ENCODE peak calls at places on chromosomes 16 and 17, in seven cellular contexts. K is NCI-H1930, E is GM03348, B is ELR, V is substantia nigra, L is NCI-H774, O is GM23248. G is an unnamed sample.

GRCh38 chr17:70987867-70988340 is 818.6 kb downstream of the KCNJ2 start:
- DNase-seq in B (no peak), E (no peak), K (no peak), O (no peak), L (no peak), V (no peak), G (no peak)

GRCh38 chr16:54688339-54688738 is 242.3 kb upstream of the IRX5 start:
- DNase-seq in O (no peak), L (no peak), E (no peak), K (no peak), V (no peak), B (no peak), G (no peak)

GRCh38 chr17:8031261-8031661 is 7.6 kb upstream of the ALOX15B start:
- DNase-seq in L (no peak), O (no peak), K (no peak), B (no peak), E (no peak), V (no peak), G (no peak)

GRCh38 chr16:79754081-79754872 is 153.7 kb upstream of the MAF start:
- DNase-seq in E (no peak), V (no peak), K (no peak), O (no peak), B (no peak), L (no peak), G (no peak)

GRCh38 chr17:79444226-79444625 is 166.6 kb downstream of the RBFOX3 start:
- DNase-seq in V (no peak), E (no peak), L (no peak), K (no peak), O (no peak), B (no peak), G (no peak)

GRCh38 chr17:73042809-73043685 is 49.4 kb downstream of the SLC39A11 start:
- DNase-seq in L (no peak), O (peak; percentile 65), V (peak; percentile 19), K (no peak), E (peak; percentile 61), B (no peak), G (no peak)

GRCh38 chr17:41494524-41494923 is 4.8 kb upstream of the KRT36 start:
- DNase-seq in E (peak; percentile 54), L (no peak), B (peak; percentile 49), K (no peak), V (no peak), O (peak; percentile 69), G (no peak)

GRCh38 chr17:75636381-75637142 is 3.3 kb downstream of the SMIM5 start:
- DNase-seq in V (no peak), L (no peak), K (no peak), E (no peak), O (no peak), B (no peak), G (no peak)

GRCh38 chr17:57480438-57481196 is 224.3 kb downstream of the MSI2 start:
- DNase-seq in K (no peak), O (peak; percentile 86), V (no peak), E (peak; percentile 32), B (peak; percentile 97), L (no peak), G (no peak)

GRCh38 chr17:82212331-82213250 is at the start of gene CCDC57:
- DNase-seq in V (peak; percentile 61), B (peak; percentile 89), O (peak; percentile 92), K (peak; percentile 60), E (peak; percentile 96), L (peak; percentile 88), G (peak; percentile 72)

GRCh38 chr17:79620207-79621038 is 9.6 kb upstream of the RBFOX3 start:
- DNase-seq in E (no peak), B (no peak), O (no peak), K (no peak), V (no peak), L (no peak), G (no peak)

GRCh38 chr17:42272576-42272975 is 3.6 kb downstream of the STAT5B start:
- DNase-seq in O (no peak), E (no peak), B (no peak), K (no peak), V (no peak), L (no peak), G (no peak)

GRCh38 chr17:50638851-50639767 is 4.4 kb downstream of the ABCC3 start:
- DNase-seq in B (peak; percentile 99), O (peak; percentile 98), E (peak; percentile 95), V (peak; percentile 77), L (peak; percentile 10), K (no peak), G (peak; percentile 59)

GRCh38 chr16:57623251-57624043 is 5.0 kb upstream of the ADGRG1 start:
- DNase-seq in E (no peak), V (peak; percentile 90), B (peak; percentile 80), L (no peak), K (no peak), O (peak; percentile 60), G (peak; percentile 87)

GRCh38 chr17:81537856-81538555 is 9.8 kb downstream of the FSCN2 start:
- DNase-seq in B (no peak), L (peak; percentile 98), E (no peak), V (no peak), K (no peak), O (no peak), G (no peak)

GRCh38 chr16:54928421-54929089 is 2.1 kb upstream of the IRX5 start:
- DNase-seq in L (peak; percentile 48), O (peak; percentile 83), K (peak; percentile 36), B (peak; percentile 54), E (peak; percentile 91), V (peak; percentile 83), G (peak; percentile 92)

GRCh38 chr17:27624555-27624954 is 6.4 kb upstream of the LGALS9 start:
- DNase-seq in E (no peak), L (no peak), K (no peak), B (no peak), V (no peak), O (no peak), G (no peak)

GRCh38 chr17:59620518-59621259 is 994 bp downstream of the CLTC start:
- DNase-seq in O (peak; percentile 68), L (peak; percentile 20), K (no peak), E (peak; percentile 61), B (peak; percentile 67), V (peak; percentile 46), G (peak; percentile 10)